ENCODE peak calls at places on chromosomes 4 and X, in five cellular contexts. Y is MM.1S, I is left ventricle myocardium inferior, C is lower lobe of right lung, T is A549. M is an unnamed sample.

GRCh38 chr4:108717386-108717785 is 45.5 kb downstream of the ETNPPL start:
- DNase-seq in C (no peak), Y (no peak), T (no peak), I (no peak), M (no peak)

GRCh38 chrX:138777230-138777629 is 65.7 kb upstream of the FGF13 start:
- DNase-seq in Y (no peak), C (no peak), I (no peak), T (no peak), M (no peak)

GRCh38 chr4:124429746-124430250 is 282.7 kb downstream of the ANKRD50 start:
- DNase-seq in T (no peak), Y (no peak), I (no peak), C (no peak), M (no peak)

GRCh38 chrX:67939270-67939669 is 395.4 kb downstream of the AR start:
- DNase-seq in T (no peak), C (no peak), I (no peak), Y (no peak), M (no peak)

GRCh38 chrX:107851215-107851614 is 25.5 kb downstream of the MID2 start:
- DNase-seq in Y (no peak), T (no peak), C (no peak), I (no peak), M (no peak)

GRCh38 chr4:99235955-99236354 is 16.9 kb upstream of the ADH6 start:
- DNase-seq in Y (no peak), T (no peak), I (no peak), C (no peak), M (no peak)

GRCh38 chr4:21512351-21512750 is 436.2 kb downstream of the KCNIP4 start:
- DNase-seq in C (no peak), T (peak; percentile 0), Y (peak; percentile 56), I (no peak), M (no peak)

GRCh38 chrX:2325076-2325784 is 175.5 kb downstream of the DHRSX start:
- DNase-seq in C (peak; percentile 55), Y (no peak), T (no peak), I (peak; percentile 32), M (peak; percentile 94)

GRCh38 chr4:128168701-128169100 is 107.6 kb downstream of the LARP1B start:
- DNase-seq in C (no peak), Y (no peak), I (no peak), T (no peak), M (no peak)

GRCh38 chrX:80181079-80181478 is 166.5 kb downstream of the TBX22 start:
- DNase-seq in C (no peak), T (no peak), I (no peak), Y (no peak), M (no peak)

GRCh38 chrX:47748576-47748975 is 88.1 kb upstream of the ZNF81 start:
- DNase-seq in Y (no peak), C (no peak), T (no peak), I (no peak), M (no peak)

GRCh38 chr4:38275331-38275821 is 315.2 kb downstream of the PTTG2 start:
- DNase-seq in T (no peak), Y (peak; percentile 30), C (peak; percentile 66), I (no peak), M (no peak)

GRCh38 chrX:152637649-152638442 is at the start of gene GABRQ:
- DNase-seq in C (peak; percentile 47), I (peak; percentile 13), Y (peak; percentile 67), T (peak; percentile 5), M (no peak)

GRCh38 chr4:184807261-184807660 is 18.5 kb downstream of the ACSL1 start:
- DNase-seq in Y (no peak), T (no peak), C (no peak), I (no peak), M (no peak)

GRCh38 chr4:8741513-8742226 is 130.0 kb downstream of the HMX1 start:
- DNase-seq in T (no peak), C (peak; percentile 26), Y (no peak), I (no peak), M (no peak)
- H3K9me3 ChIP-seq in T (no peaks in the 10 kb centered on the region), C (no peaks in the 10 kb centered on the region), Y (no peaks in the 10 kb centered on the region), I (no peaks in the 10 kb centered on the region), M (no peaks in the 10 kb centered on the region)

DNA sequence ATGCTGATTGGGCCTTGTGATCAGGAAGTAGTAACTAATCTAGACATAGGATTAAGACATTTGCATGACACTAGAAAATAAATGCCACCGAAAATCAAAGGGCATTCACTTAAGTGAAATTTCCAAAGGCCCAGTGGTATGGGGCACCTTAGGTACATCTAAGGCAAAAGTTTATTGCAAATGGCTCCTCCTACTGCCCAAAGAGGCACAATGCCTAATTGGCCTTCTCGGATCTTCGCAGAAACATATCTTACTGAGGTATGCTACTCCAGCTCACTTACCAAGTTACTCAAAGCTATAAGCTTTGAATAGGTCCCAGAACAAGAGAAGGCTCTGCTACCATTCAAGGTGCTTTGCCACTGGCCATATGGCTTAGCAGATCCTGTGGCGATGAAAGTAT is 174.8 kb upstream of the CXCL13 start:
- DNase-seq in C (no peak), T (no peak), I (no peak), Y (no peak), M (no peak)
- TF ChIP-seq CTCF in C (no peak), T (no peak), I (no peak), Y (no peak), M (no peak)

DNA sequence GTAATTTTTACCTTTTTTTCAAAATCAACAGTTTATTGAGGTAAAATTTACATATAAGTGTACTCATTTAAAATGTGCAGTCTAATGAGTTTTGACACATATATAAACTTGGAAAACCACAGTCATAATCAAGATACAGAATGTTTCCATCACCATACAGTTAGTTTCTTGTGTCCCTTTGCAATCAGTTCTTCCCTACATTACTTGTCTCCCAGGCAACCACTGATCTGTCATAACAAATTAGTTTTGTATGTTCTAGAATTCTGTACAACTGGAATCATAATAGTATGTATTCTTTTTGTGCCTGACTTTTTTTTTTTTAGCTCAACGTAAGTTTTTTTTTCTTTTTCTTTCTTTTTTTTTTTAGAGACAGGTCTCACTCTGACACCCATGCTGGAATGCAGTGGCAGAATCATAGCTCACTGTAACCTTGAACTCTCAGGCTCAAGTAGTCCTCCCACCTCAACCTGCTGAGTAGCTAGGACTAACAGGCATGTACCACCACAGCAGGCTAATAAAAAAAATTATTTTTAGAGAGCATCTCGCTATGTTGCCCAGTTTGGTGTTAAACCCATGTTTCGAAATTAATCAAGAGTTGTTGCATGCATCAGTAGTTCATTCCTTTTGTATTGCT is 26.9 kb downstream of the ARFIP1 start:
- DNase-seq in I (no peak), T (no peak), C (no peak), Y (no peak), M (no peak)
- H3K4me1 ChIP-seq in I (peaks cover 17% of the 10 kb centered on the region), T (no peaks in the 10 kb centered on the region), C (peaks cover 13% of the 10 kb centered on the region), Y (peaks cover 8% of the 10 kb centered on the region), M (no peaks in the 10 kb centered on the region)

GRCh38 chr4:148633720-148634119 is 191.5 kb upstream of the NR3C2 start:
- DNase-seq in T (no peak), Y (no peak), I (no peak), C (no peak), M (no peak)

GRCh38 chr4:148634476-148634875 is 192.3 kb upstream of the NR3C2 start:
- DNase-seq in C (no peak), Y (no peak), T (no peak), I (no peak), M (no peak)

DNA sequence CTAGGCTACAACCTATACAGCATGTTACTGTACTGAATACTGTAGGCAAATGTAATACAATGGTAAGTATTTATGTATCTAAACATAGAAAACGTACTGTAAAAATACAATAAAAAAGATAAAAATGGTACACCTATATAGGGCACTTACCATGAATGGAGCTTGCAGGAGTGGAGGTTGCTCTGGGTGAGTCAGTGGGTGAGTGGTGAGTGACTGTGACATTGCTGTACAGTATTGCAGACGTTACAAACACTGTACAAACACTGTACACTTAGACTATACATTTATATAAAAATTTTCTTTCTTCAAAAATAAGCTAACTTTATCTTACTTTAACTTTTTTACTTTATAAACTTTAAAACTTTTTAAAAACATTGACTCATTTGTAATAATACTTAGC is 190.3 kb upstream of the NR3C2 start:
- DNase-seq in Y (no peak), C (no peak), I (no peak), T (no peak), M (no peak)
- H3K9me3 ChIP-seq in Y (no peaks in the 10 kb centered on the region), C (peaks cover 7% of the 10 kb centered on the region), I (peaks cover 5% of the 10 kb centered on the region), T (no peaks in the 10 kb centered on the region), M (no peaks in the 10 kb centered on the region)